ENCODE peak calls at places on chromosome 20, in six cellular contexts. One of them, this sample, is unnamed.

GRCh38 chr20:23231561-23232218 is 118.9 kb upstream of the NXT1 start:
- DNase-seq in upper lobe of left lung: no peak
- DNase-seq in stomach: no peak
- DNase-seq in spleen: no peak
- DNase-seq in transverse colon: no peak
- DNase-seq in suprapubic skin: no peak
- DNase-seq in this sample: no peak

GRCh38 chr20:36399147-36399968 is 93.2 kb downstream of the DLGAP4 start:
- DNase-seq in spleen: no peak
- DNase-seq in suprapubic skin: no peak
- DNase-seq in upper lobe of left lung: no peak
- DNase-seq in transverse colon: peak
- DNase-seq in stomach: peak
- DNase-seq in this sample: peak

GRCh38 chr20:37295001-37295400 is 5.5 kb downstream of the MANBAL start:
- DNase-seq in spleen: no peak
- DNase-seq in upper lobe of left lung: no peak
- DNase-seq in suprapubic skin: no peak
- DNase-seq in transverse colon: no peak
- DNase-seq in stomach: no peak
- DNase-seq in this sample: no peak

GRCh38 chr20:21048841-21049273 is 57.3 kb downstream of the LINC00237 start:
- DNase-seq in suprapubic skin: no peak
- DNase-seq in transverse colon: peak
- DNase-seq in stomach: peak
- DNase-seq in upper lobe of left lung: no peak
- DNase-seq in spleen: peak
- DNase-seq in this sample: peak

GRCh38 chr20:31698803-31699718 is 23.6 kb downstream of the BCL2L1 start:
- DNase-seq in suprapubic skin: peak
- DNase-seq in stomach: peak
- DNase-seq in upper lobe of left lung: no peak
- DNase-seq in spleen: no peak
- DNase-seq in transverse colon: peak
- DNase-seq in this sample: no peak

GRCh38 chr20:34312024-34312460 is 8.9 kb upstream of the AHCY start:
- DNase-seq in transverse colon: no peak
- DNase-seq in stomach: no peak
- DNase-seq in spleen: no peak
- DNase-seq in suprapubic skin: no peak
- DNase-seq in upper lobe of left lung: no peak
- DNase-seq in this sample: no peak

GRCh38 chr20:18689557-18689956 is 101.7 kb downstream of the DTD1 start:
- DNase-seq in spleen: no peak
- DNase-seq in stomach: no peak
- DNase-seq in upper lobe of left lung: no peak
- DNase-seq in suprapubic skin: no peak
- DNase-seq in transverse colon: no peak
- DNase-seq in this sample: no peak

GRCh38 chr20:41540916-41541315 is 77.3 kb downstream of the CHD6 start:
- DNase-seq in spleen: no peak
- DNase-seq in upper lobe of left lung: no peak
- DNase-seq in stomach: no peak
- DNase-seq in suprapubic skin: no peak
- DNase-seq in transverse colon: no peak
- DNase-seq in this sample: no peak

GRCh38 chr20:6632187-6632586 is 135.3 kb upstream of the BMP2 start:
- DNase-seq in spleen: no peak
- DNase-seq in stomach: no peak
- DNase-seq in suprapubic skin: no peak
- DNase-seq in upper lobe of left lung: no peak
- DNase-seq in transverse colon: peak
- DNase-seq in this sample: no peak

GRCh38 chr20:19022791-19023448 is 189.5 kb upstream of the SLC24A3 start:
- DNase-seq in suprapubic skin: no peak
- DNase-seq in upper lobe of left lung: no peak
- DNase-seq in stomach: no peak
- DNase-seq in transverse colon: no peak
- DNase-seq in spleen: no peak
- DNase-seq in this sample: no peak

GRCh38 chr20:25398363-25399037 is 7.9 kb upstream of the ABHD12 start:
- DNase-seq in upper lobe of left lung: no peak
- DNase-seq in suprapubic skin: no peak
- DNase-seq in spleen: no peak
- DNase-seq in stomach: no peak
- DNase-seq in transverse colon: no peak
- DNase-seq in this sample: no peak

GRCh38 chr20:24781061-24781980 is 167.7 kb upstream of the CST7 start:
- DNase-seq in upper lobe of left lung: no peak
- DNase-seq in spleen: peak
- DNase-seq in transverse colon: no peak
- DNase-seq in suprapubic skin: peak
- DNase-seq in stomach: no peak
- DNase-seq in this sample: no peak

GRCh38 chr20:25669826-25670422 is 26.7 kb downstream of the ZNF337 start:
- DNase-seq in suprapubic skin: no peak
- DNase-seq in spleen: no peak
- DNase-seq in stomach: no peak
- DNase-seq in upper lobe of left lung: no peak
- DNase-seq in transverse colon: no peak
- DNase-seq in this sample: no peak

GRCh38 chr20:18811186-18811585 is 2.4 kb upstream of the SCP2D1 start:
- DNase-seq in spleen: no peak
- DNase-seq in upper lobe of left lung: no peak
- DNase-seq in suprapubic skin: no peak
- DNase-seq in stomach: no peak
- DNase-seq in transverse colon: no peak
- DNase-seq in this sample: no peak

GRCh38 chr20:33301192-33301930 is 18.3 kb downstream of the BPIFB1 start:
- DNase-seq in spleen: no peak
- DNase-seq in stomach: no peak
- DNase-seq in suprapubic skin: no peak
- DNase-seq in upper lobe of left lung: no peak
- DNase-seq in transverse colon: no peak
- DNase-seq in this sample: no peak

GRCh38 chr20:42836339-42836738 is 353.4 kb downstream of the PTPRT start:
- DNase-seq in upper lobe of left lung: no peak
- DNase-seq in stomach: peak
- DNase-seq in suprapubic skin: no peak
- DNase-seq in spleen: no peak
- DNase-seq in transverse colon: no peak
- DNase-seq in this sample: no peak

GRCh38 chr20:19129976-19130612 is 82.3 kb upstream of the SLC24A3 start:
- DNase-seq in suprapubic skin: no peak
- DNase-seq in transverse colon: peak
- DNase-seq in upper lobe of left lung: no peak
- DNase-seq in stomach: peak
- DNase-seq in spleen: no peak
- DNase-seq in this sample: no peak

GRCh38 chr20:1212607-1213396 is 9.5 kb downstream of the C20orf202 start:
- DNase-seq in transverse colon: peak
- DNase-seq in upper lobe of left lung: no peak
- DNase-seq in suprapubic skin: peak
- DNase-seq in stomach: peak
- DNase-seq in spleen: peak
- DNase-seq in this sample: peak

GRCh38 chr20:56579261-56579660 is 46.2 kb downstream of the FAM209B start:
- DNase-seq in suprapubic skin: no peak
- DNase-seq in spleen: no peak
- DNase-seq in transverse colon: peak
- DNase-seq in stomach: no peak
- DNase-seq in upper lobe of left lung: no peak
- DNase-seq in this sample: no peak

GRCh38 chr20:62648318-62648995 is 6.2 kb downstream of the SLCO4A1 start:
- DNase-seq in stomach: no peak
- DNase-seq in spleen: no peak
- DNase-seq in suprapubic skin: no peak
- DNase-seq in transverse colon: no peak
- DNase-seq in upper lobe of left lung: no peak
- DNase-seq in this sample: no peak

GRCh38 chr20:62645613-62646012 is 3.3 kb downstream of the SLCO4A1 start:
- DNase-seq in upper lobe of left lung: no peak
- DNase-seq in transverse colon: no peak
- DNase-seq in suprapubic skin: no peak
- DNase-seq in stomach: no peak
- DNase-seq in spleen: no peak
- DNase-seq in this sample: no peak

GRCh38 chr20:62649140-62649539 is 6.8 kb downstream of the SLCO4A1 start:
- DNase-seq in upper lobe of left lung: no peak
- DNase-seq in spleen: no peak
- DNase-seq in suprapubic skin: no peak
- DNase-seq in transverse colon: no peak
- DNase-seq in stomach: no peak
- DNase-seq in this sample: no peak

GRCh38 chr20:62646851-62647520 is 4.7 kb downstream of the SLCO4A1 start:
- DNase-seq in stomach: peak
- DNase-seq in spleen: no peak
- DNase-seq in upper lobe of left lung: no peak
- DNase-seq in suprapubic skin: no peak
- DNase-seq in transverse colon: peak
- DNase-seq in this sample: no peak

GRCh38 chr20:62647521-62648317 is 5.4 kb downstream of the SLCO4A1 start:
- DNase-seq in upper lobe of left lung: no peak
- DNase-seq in stomach: peak
- DNase-seq in suprapubic skin: no peak
- DNase-seq in spleen: no peak
- DNase-seq in transverse colon: no peak
- DNase-seq in this sample: no peak
- TF ChIP-seq POLR2A in upper lobe of left lung: no peak
- TF ChIP-seq POLR2A in stomach: no peak
- TF ChIP-seq POLR2A in suprapubic skin: no peak
- TF ChIP-seq POLR2A in spleen: no peak
- TF ChIP-seq POLR2A in transverse colon: no peak
- TF ChIP-seq POLR2A in this sample: no peak

GRCh38 chr20:45892828-45893500 is 1.8 kb downstream of the CTSA start:
- DNase-seq in transverse colon: peak
- DNase-seq in upper lobe of left lung: no peak
- DNase-seq in stomach: no peak
- DNase-seq in spleen: peak
- DNase-seq in suprapubic skin: no peak
- DNase-seq in this sample: no peak

GRCh38 chr20:45892049-45892816 is 1.1 kb downstream of the CTSA start:
- DNase-seq in spleen: no peak
- DNase-seq in upper lobe of left lung: no peak
- DNase-seq in stomach: peak
- DNase-seq in transverse colon: peak
- DNase-seq in suprapubic skin: no peak
- DNase-seq in this sample: no peak

GRCh38 chr20:45890997-45891983 is at the start of the genes CTSA and NEURL2:
- DNase-seq in spleen: peak
- DNase-seq in transverse colon: peak
- DNase-seq in suprapubic skin: peak
- DNase-seq in stomach: peak
- DNase-seq in upper lobe of left lung: peak
- DNase-seq in this sample: peak

GRCh38 chr20:45894797-45895196 is 3.7 kb downstream of the CTSA start:
- DNase-seq in stomach: no peak
- DNase-seq in upper lobe of left lung: no peak
- DNase-seq in transverse colon: no peak
- DNase-seq in suprapubic skin: no peak
- DNase-seq in spleen: no peak
- DNase-seq in this sample: no peak

GRCh38 chr20:45893831-45894230 is 2.7 kb downstream of the CTSA start:
- DNase-seq in upper lobe of left lung: no peak
- DNase-seq in transverse colon: no peak
- DNase-seq in stomach: no peak
- DNase-seq in suprapubic skin: no peak
- DNase-seq in spleen: no peak
- DNase-seq in this sample: no peak
- TF ChIP-seq POLR2AphosphoS5 in upper lobe of left lung: no peak
- TF ChIP-seq POLR2AphosphoS5 in transverse colon: no peak
- TF ChIP-seq POLR2AphosphoS5 in stomach: no peak
- TF ChIP-seq POLR2AphosphoS5 in suprapubic skin: no peak
- TF ChIP-seq POLR2AphosphoS5 in spleen: peak
- TF ChIP-seq POLR2AphosphoS5 in this sample: no peak

GRCh38 chr20:51769941-51770615 is 1.9 kb upstream of the ATP9A start:
- DNase-seq in upper lobe of left lung: no peak
- DNase-seq in suprapubic skin: no peak
- DNase-seq in transverse colon: no peak
- DNase-seq in spleen: no peak
- DNase-seq in stomach: no peak
- DNase-seq in this sample: no peak

GRCh38 chr20:51763965-51764602 is 4.1 kb downstream of the ATP9A start:
- DNase-seq in upper lobe of left lung: no peak
- DNase-seq in transverse colon: no peak
- DNase-seq in spleen: no peak
- DNase-seq in suprapubic skin: no peak
- DNase-seq in stomach: no peak
- DNase-seq in this sample: no peak

GRCh38 chr20:51768759-51769517 is 748 bp upstream of the ATP9A start:
- DNase-seq in transverse colon: no peak
- DNase-seq in stomach: no peak
- DNase-seq in suprapubic skin: peak
- DNase-seq in spleen: no peak
- DNase-seq in upper lobe of left lung: no peak
- DNase-seq in this sample: no peak

GRCh38 chr20:51767867-51768758 is at the start of gene ATP9A:
- DNase-seq in suprapubic skin: peak
- DNase-seq in stomach: peak
- DNase-seq in upper lobe of left lung: peak
- DNase-seq in transverse colon: peak
- DNase-seq in spleen: peak
- DNase-seq in this sample: no peak

DNA sequence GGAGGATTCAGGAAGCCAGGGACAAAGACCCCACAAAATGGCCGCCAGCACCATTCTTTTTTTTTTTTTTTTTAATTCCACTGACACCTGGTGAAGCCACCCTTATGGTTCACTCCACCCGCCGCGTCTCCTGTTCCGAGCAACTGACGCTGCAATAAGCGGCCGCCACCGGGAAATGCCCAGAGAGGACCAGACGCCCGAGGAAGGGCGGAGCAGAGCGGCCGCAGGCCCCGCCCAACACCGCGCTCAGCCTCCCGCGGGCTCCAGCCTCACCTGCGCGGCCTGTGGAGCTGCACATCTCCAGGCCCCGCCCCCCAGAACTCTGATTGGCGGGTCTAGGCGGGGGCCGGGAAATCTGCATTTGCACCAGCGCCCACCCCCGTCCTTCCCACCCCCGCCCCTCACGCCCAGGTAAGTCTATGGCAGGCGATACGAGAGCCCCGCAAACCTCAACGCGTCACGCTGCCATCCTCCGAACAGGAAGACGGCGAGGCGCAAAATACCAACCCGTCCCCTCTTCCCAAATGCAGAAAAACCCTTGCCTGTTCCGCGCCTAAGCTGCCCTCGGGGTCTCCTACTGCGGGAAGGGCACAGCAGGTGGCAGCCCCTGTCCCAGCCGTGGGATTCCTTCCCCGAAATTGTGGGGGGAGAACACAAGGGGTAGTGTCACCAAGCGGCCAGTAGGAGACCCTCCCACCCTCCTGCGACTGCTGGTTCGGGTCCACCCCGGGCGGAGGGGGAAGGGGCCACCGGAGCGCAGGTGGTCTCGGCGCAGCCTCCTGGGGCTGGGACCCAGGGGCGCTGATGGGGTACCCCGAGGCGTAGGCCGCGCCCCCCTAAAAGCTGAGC is 948 bp downstream of the ATP9A start:
- DNase-seq in stomach: peak
- DNase-seq in spleen: peak
- DNase-seq in upper lobe of left lung: peak
- DNase-seq in transverse colon: peak
- DNase-seq in suprapubic skin: peak
- DNase-seq in this sample: peak
- TF ChIP-seq POLR2A in stomach: no peak
- TF ChIP-seq POLR2A in spleen: no peak
- TF ChIP-seq POLR2A in upper lobe of left lung: no peak
- TF ChIP-seq POLR2A in transverse colon: peak
- TF ChIP-seq POLR2A in suprapubic skin: no peak
- TF ChIP-seq POLR2A in this sample: no peak

GRCh38 chr20:44714102-44714700 is 968 bp upstream of the CCN5 start:
- DNase-seq in transverse colon: no peak
- DNase-seq in upper lobe of left lung: no peak
- DNase-seq in suprapubic skin: no peak
- DNase-seq in spleen: no peak
- DNase-seq in stomach: peak
- DNase-seq in this sample: no peak
- TF ChIP-seq POLR2AphosphoS5 in transverse colon: peak
- TF ChIP-seq POLR2AphosphoS5 in upper lobe of left lung: peak
- TF ChIP-seq POLR2AphosphoS5 in suprapubic skin: peak
- TF ChIP-seq POLR2AphosphoS5 in spleen: peak
- TF ChIP-seq POLR2AphosphoS5 in stomach: peak
- TF ChIP-seq POLR2AphosphoS5 in this sample: no peak

This sample was measured in GM12891.